ENCODE peak calls at places on chromosomes 6 and 20, in four cellular contexts. L, J, V and M are unnamed samples. For H3K36me3, the result is how much of the 10 kb centered on the place peaks cover.

GRCh38 chr20:1832634-1833033 is 62.6 kb upstream of the SIRPA start:
- DNase-seq in L (no peak), J (no peak), V (no peak), M (no peak)

GRCh38 chr6:164023535-164023934 is 609.0 kb downstream of the QKI start:
- DNase-seq in L (no peak), J (no peak), V (no peak), M (no peak)

GRCh38 chr6:139334791-139335446 is 39.5 kb downstream of the CITED2 start:
- DNase-seq in L (no peak), J (no peak), V (no peak), M (no peak)

GRCh38 chr20:31494131-31494530 is 19.0 kb downstream of the REM1 start:
- DNase-seq in L (no peak), J (peak), V (peak), M (no peak)

GRCh38 chr6:110474500-110474899 is 1.9 kb downstream of the SLC22A16 start:
- DNase-seq in L (no peak), J (no peak), V (no peak), M (no peak)

GRCh38 chr6:134398453-134398852 is 80.5 kb upstream of the SGK1 start:
- DNase-seq in L (no peak), J (peak), V (no peak), M (no peak)

GRCh38 chr20:48889155-48889790 is 32.2 kb upstream of the ARFGEF2 start:
- DNase-seq in L (no peak), J (no peak), V (no peak), M (no peak)

GRCh38 chr6:55913213-55914195 is 38.1 kb upstream of the BMP5 start:
- DNase-seq in L (no peak), J (no peak), V (no peak), M (no peak)

GRCh38 chr6:36629792-36630191 is 35.6 kb downstream of the SRSF3 start:
- DNase-seq in L (no peak), J (no peak), V (no peak), M (no peak)

GRCh38 chr6:152598858-152599537 is 38.2 kb downstream of the SYNE1 start:
- DNase-seq in L (no peak), J (no peak), V (no peak), M (no peak)

GRCh38 chr6:153003294-153003645 is 761 bp upstream of the MTRF1L start:
- DNase-seq in L (no peak), J (peak), V (peak), M (peak)

GRCh38 chr20:31708839-31709534 is 13.7 kb downstream of the BCL2L1 start:
- DNase-seq in L (no peak), J (no peak), V (peak), M (peak)

GRCh38 chr6:13741358-13741757 is 29.7 kb upstream of the RANBP9 start:
- DNase-seq in L (no peak), J (no peak), V (no peak), M (no peak)

GRCh38 chr6:28587011-28587745 is 61.5 kb downstream of the GPX5 start:
- DNase-seq in L (peak), J (peak), V (peak), M (peak)

GRCh38 chr6:437042-437402 is 45.5 kb downstream of the IRF4 start:
- DNase-seq in L (no peak), J (no peak), V (no peak), M (no peak)

GRCh38 chr6:10401632-10402223 is 13.1 kb downstream of the TFAP2A start:
- DNase-seq in L (no peak), J (no peak), V (no peak), M (no peak)

GRCh38 chr6:167937948-167938911 is 59.2 kb upstream of the KIF25 start:
- DNase-seq in L (no peak), J (no peak), V (no peak), M (no peak)

GRCh38 chr20:31606928-31607639 is 2.0 kb downstream of the ID1 start:
- DNase-seq in L (peak), J (peak), V (peak), M (no peak)

GRCh38 chr6:77089776-77090175 is 373.5 kb downstream of the HTR1B start:
- DNase-seq in L (no peak), J (no peak), V (no peak), M (no peak)

GRCh38 chr6:167045828-167046580 is 46.8 kb downstream of the CEP43 start:
- DNase-seq in L (no peak), J (no peak), V (no peak), M (no peak)

GRCh38 chr20:58037631-58038030 is 190.8 kb downstream of the ANKRD60 start:
- DNase-seq in L (no peak), J (no peak), V (no peak), M (no peak)

GRCh38 chr6:29632789-29633531 is at the start of gene GABBR1:
- DNase-seq in L (peak), J (peak), V (peak), M (peak)

GRCh38 chr20:25484911-25485511 is 77.5 kb downstream of the GINS1 start:
- DNase-seq in L (no peak), J (no peak), V (no peak), M (no peak)

GRCh38 chr6:15512126-15512525 is 150.7 kb downstream of the DTNBP1 start:
- DNase-seq in L (no peak), J (no peak), V (no peak), M (no peak)

GRCh38 chr6:115396112-115396906 is 664.4 kb downstream of the FRK start:
- DNase-seq in L (no peak), J (no peak), V (no peak), M (no peak)

GRCh38 chr6:41573268-41573667 is 27.1 kb downstream of the FOXP4 start:
- DNase-seq in L (no peak), J (no peak), V (no peak), M (no peak)

GRCh38 chr20:9287826-9288225 is 218.9 kb downstream of the PLCB4 start:
- DNase-seq in L (no peak), J (peak), V (no peak), M (peak)

GRCh38 chr20:39879296-39879695 is 809.7 kb downstream of the MAFB start:
- DNase-seq in L (no peak), J (no peak), V (no peak), M (no peak)

GRCh38 chr20:61271273-61272221 is 19.5 kb downstream of the CDH4 start:
- DNase-seq in L (no peak), J (no peak), V (peak), M (no peak)

GRCh38 chr6:16136536-16137450 is 7.9 kb downstream of the MYLIP start:
- DNase-seq in L (no peak), J (peak), V (no peak), M (no peak)

GRCh38 chr6:170177383-170178265 is 113.3 kb downstream of the DLL1 start:
- DNase-seq in L (peak), J (no peak), V (no peak), M (peak)

GRCh38 chr6:3390698-3391097 is 66.2 kb downstream of the SLC22A23 start:
- DNase-seq in L (peak), J (peak), V (no peak), M (peak)

GRCh38 chr6:5050009-5050408 is 35.1 kb upstream of the PPP1R3G start:
- DNase-seq in L (no peak), J (no peak), V (no peak), M (no peak)

GRCh38 chr6:135261872-135262725 is 81.0 kb downstream of the MYB start:
- DNase-seq in L (no peak), J (no peak), V (no peak), M (no peak)

GRCh38 chr20:18676366-18676765 is 88.5 kb downstream of the DTD1 start:
- DNase-seq in L (no peak), J (no peak), V (no peak), M (no peak)
- H3K36me3 ChIP-seq in L (under half), J (under half), V (under half), M (under half)

GRCh38 chr6:105539879-105540278 is 137.0 kb upstream of the PREP start:
- DNase-seq in L (no peak), J (no peak), V (no peak), M (no peak)

GRCh38 chr6:105536961-105537360 is 134.1 kb upstream of the PREP start:
- DNase-seq in L (no peak), J (no peak), V (no peak), M (no peak)

DNA sequence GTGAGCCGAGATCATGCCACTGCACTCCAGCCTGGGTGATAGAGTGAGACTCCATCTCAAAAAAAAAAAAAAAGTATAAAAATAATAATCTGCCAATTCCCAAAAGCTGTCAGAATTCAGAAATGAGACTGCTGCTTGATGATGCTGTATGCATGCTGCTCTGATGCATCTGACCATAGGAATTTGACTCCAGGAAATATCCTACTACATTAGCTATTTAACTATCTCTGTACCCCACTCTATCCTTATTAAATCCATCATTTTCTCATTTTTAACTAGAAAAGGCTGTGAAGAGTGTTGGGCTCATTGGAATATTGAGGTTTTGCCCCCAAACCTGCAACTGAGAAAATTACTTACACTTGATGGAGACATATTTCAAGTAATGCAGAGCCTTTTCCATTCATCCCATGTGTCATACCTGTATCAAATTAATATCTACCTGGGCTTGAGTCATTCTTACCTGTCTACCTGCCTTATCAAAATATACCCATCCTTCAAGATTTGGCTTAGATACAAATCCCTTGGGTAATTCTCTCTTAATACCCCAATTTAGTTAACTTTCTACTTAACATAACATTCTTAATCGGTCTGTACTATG is 135.2 kb upstream of the PREP start:
- DNase-seq in L (no peak), J (no peak), V (no peak), M (no peak)
- TF ChIP-seq CTCF in L (no peak), J (no peak), V (no peak), M (no peak)

GRCh38 chr6:30711758-30712380 is 5.2 kb downstream of the MDC1 start:
- DNase-seq in L (no peak), J (no peak), V (no peak), M (no peak)
- H3K36me3 ChIP-seq in L (under half), J (under half), V (under half), M (under half)

DNA sequence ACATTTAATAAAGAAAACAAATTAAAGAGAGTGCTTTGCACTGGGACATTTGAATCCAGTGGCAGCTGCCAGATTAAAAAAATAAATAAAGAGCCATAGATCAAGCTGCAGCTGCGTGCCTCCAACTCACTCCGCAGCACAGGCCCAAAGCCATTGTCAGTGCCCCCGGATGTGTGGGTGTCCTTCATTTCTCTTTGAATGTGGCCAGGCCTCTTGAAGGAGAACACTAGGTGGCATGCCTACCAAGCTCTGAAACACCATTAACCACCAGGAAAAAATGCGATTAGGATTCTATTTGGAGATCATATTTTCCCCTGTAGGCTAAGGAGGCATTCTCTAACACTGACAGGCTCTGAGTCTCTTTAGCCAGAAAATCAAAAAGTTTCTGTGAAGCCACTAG is 549.8 kb downstream of the PRKN start:
- DNase-seq in L (no peak), J (no peak), V (peak), M (no peak)
- TF ChIP-seq CTCF in L (no peak), J (no peak), V (peak), M (no peak)

DNA sequence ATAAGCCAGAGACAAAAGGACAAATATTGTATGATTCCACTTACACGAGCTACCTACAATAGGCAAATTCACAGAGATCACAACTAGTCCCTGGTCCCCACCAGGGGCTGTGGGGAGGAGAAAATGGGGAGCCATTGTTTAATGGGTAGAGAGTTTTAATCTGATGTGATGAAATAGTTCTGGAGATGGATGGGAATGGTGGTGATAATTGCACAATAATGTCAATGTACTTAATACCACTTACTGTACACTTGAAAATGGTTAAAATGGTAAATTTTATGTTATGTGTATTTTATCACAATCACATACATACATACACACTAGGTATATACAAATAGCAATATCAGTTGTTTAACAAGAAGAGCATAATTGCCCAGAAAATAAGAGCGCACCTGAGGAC is 24.3 kb upstream of the GSTA3 start:
- DNase-seq in L (no peak), J (no peak), V (no peak), M (no peak)
- H3K36me3 ChIP-seq in L (under half), J (under half), V (under half), M (under half)